ENCODE peak calls at places on chromosomes 2 and 18, in five cellular contexts. W, Y, I, N and C are unnamed samples.

GRCh38 chr2:180562378-180562777 is 418.0 kb upstream of the UBE2E3 start:
- DNase-seq in W (no peak), Y (no peak), I (no peak), N (no peak), C (no peak)

GRCh38 chr18:78565240-78565639 is 414.4 kb upstream of the SALL3 start:
- DNase-seq in W (no peak), Y (no peak), I (no peak), N (no peak), C (no peak)

GRCh38 chr2:168510125-168510756 is 54.2 kb downstream of the CERS6 start:
- DNase-seq in W (no peak), Y (no peak), I (no peak), N (no peak), C (no peak)

GRCh38 chr2:224248944-224249371 is 152.9 kb downstream of the FAM124B start:
- DNase-seq in W (peak; percentile 20), Y (no peak), I (no peak), N (no peak), C (no peak)

GRCh38 chr2:222424281-222424728 is at the start of gene SGPP2:
- DNase-seq in W (no peak), Y (no peak), I (no peak), N (no peak), C (no peak)

GRCh38 chr2:24353364-24353763 is 7.0 kb downstream of the ITSN2 start:
- DNase-seq in W (no peak), Y (no peak), I (no peak), N (no peak), C (no peak)

GRCh38 chr2:216857131-216857550 is 2.7 kb downstream of the TNP1 start:
- DNase-seq in W (peak; percentile 84), Y (no peak), I (no peak), N (no peak), C (no peak)

GRCh38 chr2:52238782-52239181 is 1206.8 kb upstream of the NRXN1 start:
- DNase-seq in W (no peak), Y (no peak), I (no peak), N (no peak), C (no peak)

GRCh38 chr2:157876771-157877108 is 610 bp upstream of the ACVR1 start:
- DNase-seq in W (peak; percentile 11), Y (no peak), I (no peak), N (no peak), C (no peak)

GRCh38 chr2:9167718-9168657 is 38.6 kb upstream of the ASAP2 start:
- DNase-seq in W (no peak), Y (peak; percentile 96), I (no peak), N (no peak), C (no peak)

GRCh38 chr2:172931256-172931894 is 144.3 kb upstream of the MAP3K20 start:
- DNase-seq in W (peak; percentile 75), Y (no peak), I (no peak), N (no peak), C (peak; percentile 59)

GRCh38 chr2:119431155-119431975 is at the start of gene TMEM37:
- DNase-seq in W (peak; percentile 15), Y (peak; percentile 79), I (peak; percentile 50), N (peak; percentile 56), C (peak; percentile 85)

GRCh38 chr2:241195506-241196130 is 7.1 kb downstream of the ANO7 start:
- DNase-seq in W (no peak), Y (no peak), I (no peak), N (no peak), C (no peak)

GRCh38 chr18:53947092-53947640 is 277.3 kb downstream of the MBD2 start:
- DNase-seq in W (no peak), Y (peak; percentile 2), I (no peak), N (no peak), C (no peak)

GRCh38 chr2:146392191-146392590 is 1452.6 kb upstream of the ACVR2A start:
- DNase-seq in W (no peak), Y (no peak), I (no peak), N (no peak), C (no peak)

GRCh38 chr2:156689945-156690344 is 253.8 kb downstream of the GPD2 start:
- DNase-seq in W (no peak), Y (no peak), I (no peak), N (no peak), C (no peak)

GRCh38 chr2:156687126-156687525 is 250.9 kb downstream of the GPD2 start:
- DNase-seq in W (no peak), Y (no peak), I (no peak), N (no peak), C (no peak)

GRCh38 chr2:156691014-156691413 is 254.8 kb downstream of the GPD2 start:
- DNase-seq in W (no peak), Y (no peak), I (no peak), N (no peak), C (no peak)

GRCh38 chr2:156687715-156688114 is 251.5 kb downstream of the GPD2 start:
- DNase-seq in W (peak; percentile 1), Y (no peak), I (no peak), N (no peak), C (no peak)
- TF ChIP-seq RFX5 in W (no peak), Y (no peak), I (no peak), N (no peak), C (no peak)

DNA sequence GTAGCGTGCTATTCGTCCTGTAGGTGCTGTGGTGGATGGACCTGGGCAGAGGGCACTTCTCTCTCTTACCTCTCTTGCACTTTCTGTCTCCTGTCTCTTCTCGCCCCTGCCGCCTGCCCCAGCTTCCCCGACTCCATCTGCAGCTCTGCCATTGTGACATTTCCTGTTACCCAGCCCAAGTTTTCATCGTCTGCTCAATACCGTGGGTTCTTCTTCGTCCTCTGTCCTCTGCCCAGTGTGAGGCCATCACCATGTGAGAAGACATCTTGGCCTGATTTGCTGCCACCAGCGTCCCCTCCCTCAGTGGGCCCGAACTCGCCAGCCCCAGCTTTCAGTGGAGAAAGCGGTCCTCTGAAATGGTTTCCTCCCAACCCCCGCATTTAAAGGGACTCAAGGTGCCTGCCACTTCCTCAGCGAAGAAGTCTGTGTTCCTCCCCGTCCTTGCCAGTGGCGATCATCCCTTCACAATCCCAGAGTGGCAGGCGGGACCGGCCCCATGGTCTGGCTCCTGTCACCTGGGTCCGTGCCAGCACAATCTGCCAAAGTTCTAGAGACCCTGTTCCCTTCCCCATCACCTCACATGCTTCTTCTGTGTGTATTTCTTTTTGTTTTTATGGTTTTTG is 18.0 kb downstream of the TGOLN2 start:
- DNase-seq in W (no peak), Y (no peak), I (no peak), N (no peak), C (no peak)
- TF ChIP-seq RFX5 in W (no peak), Y (no peak), I (no peak), N (no peak), C (no peak)

GRCh38 chr2:37675006-37675405 is 3.6 kb upstream of the CDC42EP3 start:
- DNase-seq in W (no peak), Y (no peak), I (no peak), N (no peak), C (no peak)
- TF ChIP-seq RFX5 in W (no peak), Y (no peak), I (no peak), N (no peak), C (no peak)

DNA sequence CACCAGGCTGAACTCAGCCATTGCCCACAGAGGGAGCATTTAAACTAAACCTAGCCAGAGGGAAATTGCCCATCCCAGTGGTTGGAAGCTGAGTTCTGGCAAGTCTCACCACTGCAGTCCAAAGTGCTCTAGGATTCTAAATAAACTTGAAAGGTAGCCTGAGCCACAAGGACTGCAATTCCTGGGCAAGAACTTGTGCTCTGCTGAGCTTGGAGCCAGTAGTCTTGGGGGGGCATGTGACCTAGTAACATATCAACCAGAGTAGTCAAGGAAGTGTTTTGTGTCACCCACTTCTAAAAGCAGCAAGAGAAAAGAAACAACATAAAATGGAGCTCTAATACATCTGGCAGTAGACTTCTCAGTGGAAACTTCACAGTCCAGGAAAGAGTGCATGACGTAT is 167.0 kb downstream of the PTH2R start:
- DNase-seq in W (no peak), Y (no peak), I (no peak), N (no peak), C (no peak)
- TF ChIP-seq RFX5 in W (no peak), Y (no peak), I (no peak), N (no peak), C (no peak)

GRCh38 chr2:46952171-46952570 is 36.6 kb upstream of the MCFD2 start:
- DNase-seq in W (no peak), Y (no peak), I (no peak), N (no peak), C (no peak)

GRCh38 chr2:46956981-46957531 is 41.5 kb upstream of the MCFD2 start:
- DNase-seq in W (no peak), Y (no peak), I (no peak), N (no peak), C (no peak)

GRCh38 chr2:46955764-46956163 is 40.2 kb upstream of the MCFD2 start:
- DNase-seq in W (no peak), Y (no peak), I (no peak), N (no peak), C (no peak)

GRCh38 chr2:46958431-46959017 is 42.9 kb upstream of the MCFD2 start:
- DNase-seq in W (no peak), Y (no peak), I (no peak), N (no peak), C (no peak)

GRCh38 chr2:46954951-46955571 is 39.5 kb upstream of the MCFD2 start:
- DNase-seq in W (peak; percentile 93), Y (peak; percentile 92), I (no peak), N (peak; percentile 86), C (no peak)
- TF ChIP-seq RFX5 in W (no peak), Y (no peak), I (no peak), N (no peak), C (no peak)

DNA sequence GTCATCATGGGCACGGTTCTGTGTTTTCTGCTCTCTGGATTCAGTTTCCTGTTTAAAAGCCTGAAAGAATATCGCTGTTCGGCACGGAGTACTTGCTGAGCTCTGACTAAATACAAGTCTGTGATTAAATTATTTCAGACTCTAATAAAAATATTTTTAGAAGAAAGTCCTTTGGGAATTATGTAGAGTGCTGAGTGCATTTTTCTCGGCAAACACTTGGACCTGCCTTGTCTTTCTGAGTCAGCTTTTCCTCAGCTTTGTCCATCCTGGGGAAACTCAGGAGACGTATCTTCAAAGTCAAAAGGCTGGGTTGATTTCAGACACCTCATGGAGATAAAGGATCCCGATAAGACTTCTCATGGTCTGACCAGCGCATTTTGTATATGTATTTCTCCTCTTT is 45.9 kb downstream of the IL1R2 start:
- DNase-seq in W (no peak), Y (no peak), I (no peak), N (no peak), C (no peak)
- TF ChIP-seq RFX5 in W (no peak), Y (no peak), I (no peak), N (no peak), C (no peak)

DNA sequence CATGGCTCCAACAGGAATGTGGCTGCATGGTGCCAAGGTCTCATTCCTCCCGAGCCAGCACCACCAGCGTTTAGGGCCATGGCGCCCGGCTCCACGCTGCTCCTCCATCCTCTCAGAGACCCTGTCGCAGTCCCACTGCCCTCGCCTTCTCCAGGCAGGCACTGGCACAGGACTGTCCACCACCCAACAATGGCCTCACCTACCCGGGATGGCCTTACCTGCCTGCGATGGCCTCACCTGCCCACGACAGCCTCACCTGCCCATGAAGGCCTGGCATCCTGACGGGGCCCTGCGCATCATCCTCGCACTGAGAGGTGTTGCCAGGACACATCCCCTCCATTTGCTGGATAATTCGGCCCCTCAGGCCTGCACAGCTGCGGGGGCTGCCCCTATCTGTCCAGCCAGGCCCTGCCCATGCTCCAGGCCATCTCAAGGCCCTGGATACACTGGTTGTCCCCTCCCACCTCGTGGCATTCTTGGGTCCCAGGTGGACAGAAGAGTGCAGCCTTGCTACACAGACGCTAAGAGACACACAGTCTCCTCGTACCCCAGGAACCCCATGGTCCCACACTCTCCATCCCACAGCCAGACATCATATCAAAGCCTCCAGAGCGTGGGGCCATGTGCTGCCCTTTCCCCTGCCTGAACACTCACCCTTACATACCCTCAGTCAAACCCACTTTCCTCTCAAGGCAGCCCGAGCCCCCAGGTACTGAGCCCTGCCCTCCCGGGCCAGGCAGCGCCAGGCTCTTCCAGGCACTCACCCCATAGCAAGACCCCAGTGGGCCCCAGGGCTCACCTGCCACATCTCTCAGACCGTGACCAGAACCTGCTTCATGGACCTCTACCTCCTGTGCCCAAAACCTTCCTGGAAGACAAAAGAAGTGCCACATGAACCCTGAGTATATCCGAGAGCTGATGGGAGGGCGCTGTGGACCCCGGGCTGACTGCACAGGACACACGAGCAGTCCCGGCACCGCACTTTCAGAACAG is 268.6 kb downstream of the EIPR1 start:
- DNase-seq in W (no peak), Y (no peak), I (no peak), N (no peak), C (no peak)
- TF ChIP-seq RFX5 in W (no peak), Y (no peak), I (no peak), N (no peak), C (no peak)